ENCODE peak calls at places on chromosomes 13 and 19, in seven cellular contexts. One of them, this sample, is unnamed.

GRCh38 chr19:13629687-13630357 is 123.5 kb upstream of the CACNA1A start:
- DNase-seq in AG09309: peak
- DNase-seq in upper lobe of right lung: no peak
- DNase-seq in breast epithelium: no peak
- DNase-seq in endothelial cell of umbilical vein: no peak
- DNase-seq in fibroblast of pulmonary artery: no peak
- DNase-seq in K562: no peak
- DNase-seq in this sample: no peak

GRCh38 chr13:27083183-27083582 is 88.4 kb downstream of the USP12 start:
- DNase-seq in K562: no peak
- DNase-seq in AG09309: no peak
- DNase-seq in endothelial cell of umbilical vein: no peak
- DNase-seq in breast epithelium: no peak
- DNase-seq in fibroblast of pulmonary artery: no peak
- DNase-seq in upper lobe of right lung: no peak
- DNase-seq in this sample: no peak

GRCh38 chr19:15439821-15440641 is 9.7 kb downstream of the WIZ start:
- DNase-seq in upper lobe of right lung: no peak
- DNase-seq in fibroblast of pulmonary artery: no peak
- DNase-seq in endothelial cell of umbilical vein: no peak
- DNase-seq in breast epithelium: no peak
- DNase-seq in K562: no peak
- DNase-seq in AG09309: no peak
- DNase-seq in this sample: no peak

GRCh38 chr19:19817357-19817756 is 4.2 kb downstream of the ZNF506 start:
- DNase-seq in breast epithelium: no peak
- DNase-seq in fibroblast of pulmonary artery: no peak
- DNase-seq in endothelial cell of umbilical vein: no peak
- DNase-seq in AG09309: no peak
- DNase-seq in upper lobe of right lung: no peak
- DNase-seq in K562: no peak
- DNase-seq in this sample: no peak

GRCh38 chr13:26422036-26422435 is 135.4 kb upstream of the WASF3 start:
- DNase-seq in upper lobe of right lung: no peak
- DNase-seq in AG09309: no peak
- DNase-seq in K562: no peak
- DNase-seq in fibroblast of pulmonary artery: no peak
- DNase-seq in endothelial cell of umbilical vein: no peak
- DNase-seq in breast epithelium: no peak
- DNase-seq in this sample: no peak

GRCh38 chr19:49130325-49130724 is 11.0 kb downstream of the PPFIA3 start:
- DNase-seq in K562: no peak
- DNase-seq in breast epithelium: no peak
- DNase-seq in upper lobe of right lung: no peak
- DNase-seq in AG09309: no peak
- DNase-seq in fibroblast of pulmonary artery: no peak
- DNase-seq in endothelial cell of umbilical vein: no peak
- DNase-seq in this sample: no peak

GRCh38 chr19:4723465-4724251 is at the start of gene DPP9:
- DNase-seq in fibroblast of pulmonary artery: peak
- DNase-seq in upper lobe of right lung: peak
- DNase-seq in AG09309: peak
- DNase-seq in K562: peak
- DNase-seq in breast epithelium: peak
- DNase-seq in endothelial cell of umbilical vein: peak
- DNase-seq in this sample: peak

GRCh38 chr13:44703371-44703770 is 127.2 kb upstream of the TSC22D1 start:
- DNase-seq in upper lobe of right lung: no peak
- DNase-seq in endothelial cell of umbilical vein: no peak
- DNase-seq in breast epithelium: no peak
- DNase-seq in fibroblast of pulmonary artery: peak
- DNase-seq in K562: no peak
- DNase-seq in AG09309: peak
- DNase-seq in this sample: no peak

GRCh38 chr13:48066310-48066989 is 28.5 kb downstream of the MED4 start:
- DNase-seq in breast epithelium: no peak
- DNase-seq in endothelial cell of umbilical vein: no peak
- DNase-seq in fibroblast of pulmonary artery: peak
- DNase-seq in K562: no peak
- DNase-seq in AG09309: no peak
- DNase-seq in upper lobe of right lung: no peak
- DNase-seq in this sample: no peak

GRCh38 chr19:49469828-49470614 is 4.0 kb upstream of the FLT3LG start:
- DNase-seq in fibroblast of pulmonary artery: no peak
- DNase-seq in AG09309: no peak
- DNase-seq in upper lobe of right lung: no peak
- DNase-seq in breast epithelium: no peak
- DNase-seq in K562: no peak
- DNase-seq in endothelial cell of umbilical vein: no peak
- DNase-seq in this sample: no peak

GRCh38 chr13:91042870-91043269 is 304.6 kb upstream of the MIR17HG start:
- DNase-seq in upper lobe of right lung: no peak
- DNase-seq in K562: no peak
- DNase-seq in endothelial cell of umbilical vein: no peak
- DNase-seq in AG09309: no peak
- DNase-seq in fibroblast of pulmonary artery: no peak
- DNase-seq in breast epithelium: no peak
- DNase-seq in this sample: no peak

GRCh38 chr13:91045351-91046034 is 302.0 kb upstream of the MIR17HG start:
- DNase-seq in upper lobe of right lung: no peak
- DNase-seq in K562: no peak
- DNase-seq in endothelial cell of umbilical vein: no peak
- DNase-seq in AG09309: no peak
- DNase-seq in breast epithelium: no peak
- DNase-seq in fibroblast of pulmonary artery: peak
- DNase-seq in this sample: no peak

GRCh38 chr13:91046715-91047327 is 300.7 kb upstream of the MIR17HG start:
- DNase-seq in breast epithelium: no peak
- DNase-seq in fibroblast of pulmonary artery: no peak
- DNase-seq in upper lobe of right lung: no peak
- DNase-seq in AG09309: no peak
- DNase-seq in K562: no peak
- DNase-seq in endothelial cell of umbilical vein: no peak
- DNase-seq in this sample: no peak
- TF ChIP-seq CTCF in breast epithelium: no peak
- TF ChIP-seq CTCF in fibroblast of pulmonary artery: no peak
- TF ChIP-seq CTCF in upper lobe of right lung: no peak
- TF ChIP-seq CTCF in AG09309: no peak
- TF ChIP-seq CTCF in K562: no peak
- TF ChIP-seq CTCF in endothelial cell of umbilical vein: no peak
- TF ChIP-seq CTCF in this sample: no peak

GRCh38 chr19:18488403-18488723 is 33.5 kb downstream of the ELL start:
- DNase-seq in breast epithelium: no peak
- DNase-seq in fibroblast of pulmonary artery: no peak
- DNase-seq in upper lobe of right lung: no peak
- DNase-seq in AG09309: no peak
- DNase-seq in endothelial cell of umbilical vein: no peak
- DNase-seq in K562: no peak
- DNase-seq in this sample: no peak
- TF ChIP-seq CTCF in breast epithelium: peak
- TF ChIP-seq CTCF in fibroblast of pulmonary artery: peak
- TF ChIP-seq CTCF in upper lobe of right lung: no peak
- TF ChIP-seq CTCF in AG09309: no peak
- TF ChIP-seq CTCF in endothelial cell of umbilical vein: no peak
- TF ChIP-seq CTCF in K562: no peak
- TF ChIP-seq CTCF in this sample: no peak

GRCh38 chr19:30686252-30686762 is 314.1 kb downstream of the ZNF536 start:
- DNase-seq in K562: no peak
- DNase-seq in upper lobe of right lung: no peak
- DNase-seq in breast epithelium: no peak
- DNase-seq in fibroblast of pulmonary artery: peak
- DNase-seq in endothelial cell of umbilical vein: no peak
- DNase-seq in AG09309: no peak
- DNase-seq in this sample: no peak
- TF ChIP-seq CTCF in K562: no peak
- TF ChIP-seq CTCF in upper lobe of right lung: peak
- TF ChIP-seq CTCF in breast epithelium: no peak
- TF ChIP-seq CTCF in fibroblast of pulmonary artery: peak
- TF ChIP-seq CTCF in endothelial cell of umbilical vein: no peak
- TF ChIP-seq CTCF in AG09309: peak
- TF ChIP-seq CTCF in this sample: peak

GRCh38 chr13:41458939-41459753 is 1.8 kb downstream of the RGCC start:
- DNase-seq in endothelial cell of umbilical vein: peak
- DNase-seq in upper lobe of right lung: peak
- DNase-seq in fibroblast of pulmonary artery: peak
- DNase-seq in breast epithelium: peak
- DNase-seq in AG09309: peak
- DNase-seq in K562: peak
- DNase-seq in this sample: no peak
- TF ChIP-seq CTCF in endothelial cell of umbilical vein: peak
- TF ChIP-seq CTCF in upper lobe of right lung: peak
- TF ChIP-seq CTCF in fibroblast of pulmonary artery: peak
- TF ChIP-seq CTCF in breast epithelium: peak
- TF ChIP-seq CTCF in AG09309: peak
- TF ChIP-seq CTCF in K562: peak
- TF ChIP-seq CTCF in this sample: peak

DNA sequence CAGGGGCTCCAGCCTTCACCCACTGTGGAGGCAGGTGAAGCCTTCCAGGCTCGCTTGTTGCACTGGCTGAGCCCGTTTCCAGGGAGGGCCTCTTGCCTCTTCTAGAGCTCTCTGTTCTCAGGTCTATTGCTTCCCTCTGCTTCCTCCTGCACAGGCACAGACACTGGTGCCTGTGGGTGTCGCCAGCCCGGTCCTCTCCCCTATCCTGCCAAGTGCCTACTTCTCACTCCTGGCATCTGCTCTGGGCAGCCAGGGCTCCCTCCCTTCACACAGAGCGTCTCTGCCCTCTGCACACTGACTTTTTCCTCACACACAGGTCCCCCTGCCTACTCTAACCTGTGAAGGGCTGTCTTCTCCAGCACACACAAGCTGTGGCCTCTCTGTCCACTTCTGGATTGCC is 60.3 kb downstream of the SLC7A9 start:
- DNase-seq in AG09309: no peak
- DNase-seq in upper lobe of right lung: peak
- DNase-seq in fibroblast of pulmonary artery: no peak
- DNase-seq in K562: no peak
- DNase-seq in breast epithelium: no peak
- DNase-seq in endothelial cell of umbilical vein: no peak
- DNase-seq in this sample: no peak
- TF ChIP-seq CTCF in AG09309: no peak
- TF ChIP-seq CTCF in upper lobe of right lung: no peak
- TF ChIP-seq CTCF in fibroblast of pulmonary artery: no peak
- TF ChIP-seq CTCF in K562: no peak
- TF ChIP-seq CTCF in breast epithelium: no peak
- TF ChIP-seq CTCF in endothelial cell of umbilical vein: no peak
- TF ChIP-seq CTCF in this sample: no peak

GRCh38 chr19:47670736-47671135 is 42.5 kb upstream of the EHD2 start:
- DNase-seq in AG09309: no peak
- DNase-seq in breast epithelium: no peak
- DNase-seq in endothelial cell of umbilical vein: no peak
- DNase-seq in fibroblast of pulmonary artery: no peak
- DNase-seq in upper lobe of right lung: no peak
- DNase-seq in K562: no peak
- DNase-seq in this sample: no peak
- TF ChIP-seq CTCF in AG09309: no peak
- TF ChIP-seq CTCF in breast epithelium: no peak
- TF ChIP-seq CTCF in endothelial cell of umbilical vein: no peak
- TF ChIP-seq CTCF in fibroblast of pulmonary artery: no peak
- TF ChIP-seq CTCF in upper lobe of right lung: no peak
- TF ChIP-seq CTCF in K562: no peak
- TF ChIP-seq CTCF in this sample: no peak

GRCh38 chr13:40386586-40386985 is 279.9 kb downstream of the FOXO1 start:
- DNase-seq in upper lobe of right lung: no peak
- DNase-seq in endothelial cell of umbilical vein: no peak
- DNase-seq in AG09309: no peak
- DNase-seq in K562: no peak
- DNase-seq in fibroblast of pulmonary artery: no peak
- DNase-seq in breast epithelium: no peak
- DNase-seq in this sample: no peak
- TF ChIP-seq CTCF in upper lobe of right lung: no peak
- TF ChIP-seq CTCF in endothelial cell of umbilical vein: no peak
- TF ChIP-seq CTCF in AG09309: no peak
- TF ChIP-seq CTCF in K562: no peak
- TF ChIP-seq CTCF in fibroblast of pulmonary artery: no peak
- TF ChIP-seq CTCF in breast epithelium: no peak
- TF ChIP-seq CTCF in this sample: no peak